ENCODE peak calls at places on chromosomes 3 and 15, in seven cellular contexts. X is fibroblast of gingiva, B is fibroblast of lung, H is RWPE1, Z is AG08395, O is small intestine, V is chondrocyte. D is an unnamed sample.

GRCh38 chr3:129532261-129532660 is 3.8 kb downstream of the RHO start:
- DNase-seq in O (no peak), H (no peak), B (no peak), Z (no peak), V (no peak), X (no peak), D (no peak)

GRCh38 chr3:127424766-127425504 is 137.1 kb upstream of the PRR20G start:
- DNase-seq in H (no peak), O (no peak), X (no peak), V (no peak), Z (no peak), B (no peak), D (peak)

GRCh38 chr3:172140499-172141391 is 101.4 kb downstream of the FNDC3B start:
- DNase-seq in Z (peak), V (no peak), X (peak), B (peak), H (peak), O (peak), D (peak)

GRCh38 chr3:171649282-171649681 is 161.0 kb downstream of the PLD1 start:
- DNase-seq in V (no peak), Z (no peak), B (no peak), X (no peak), O (no peak), H (no peak), D (no peak)

GRCh38 chr3:58116161-58116955 is 94.4 kb downstream of the DNASE1L3 start:
- DNase-seq in V (no peak), O (no peak), B (no peak), X (no peak), H (no peak), Z (no peak), D (no peak)

GRCh38 chr3:32143849-32144757 is 37.7 kb downstream of the GPD1L start:
- DNase-seq in V (no peak), Z (peak), X (peak), H (peak), O (peak), B (peak), D (peak)

GRCh38 chr15:33852570-33852969 is 115.7 kb upstream of the CHRM5 start:
- DNase-seq in O (peak), Z (peak), B (peak), V (no peak), H (peak), X (no peak), D (no peak)

GRCh38 chr3:112813723-112814171 is 32.9 kb downstream of the CD200R1L start:
- DNase-seq in O (peak), V (no peak), B (peak), H (no peak), Z (no peak), X (peak), D (no peak)

GRCh38 chr3:176992565-176992964 is 204.7 kb downstream of the TBL1XR1 start:
- DNase-seq in B (no peak), V (no peak), H (no peak), O (no peak), X (peak), Z (no peak), D (no peak)

GRCh38 chr15:58886921-58887320 is 46.6 kb downstream of the SLTM start:
- DNase-seq in X (no peak), B (no peak), O (no peak), H (no peak), Z (no peak), V (no peak), D (no peak)

D was measured in colonic mucosa.